ENCODE peak calls at places on chromosomes 2 and 18, in four cellular contexts. R is HCT116, D is GM12878, J is K562. N is an unnamed sample.
A peak's percentile ranks its signal among the peaks of the same experiment; 100 is the strongest.

GRCh38 chr2:213248637-213249036 is 35.6 kb upstream of the SPAG16 start:
- ATAC-seq in R (no peak), D (no peak), J (no peak), N (no peak)

GRCh38 chr2:207772844-207773205 is 3.1 kb upstream of the FZD5 start:
- ATAC-seq in R (no peak), D (no peak), J (no peak), N (no peak)

GRCh38 chr2:149733936-149734685 is 146.5 kb upstream of the MMADHC start:
- ATAC-seq in R (no peak), D (no peak), J (no peak), N (no peak)

GRCh38 chr2:176491172-176491904 is 222.1 kb downstream of the MTX2 start:
- ATAC-seq in R (no peak), D (peak; percentile 89), J (peak; percentile 84), N (peak; percentile 83)

GRCh38 chr2:151669585-151670081 is 64.6 kb downstream of the NEB start:
- ATAC-seq in R (no peak), D (no peak), J (peak; percentile 90), N (no peak)

GRCh38 chr2:135473567-135473966 is 57.5 kb downstream of the ZRANB3 start:
- ATAC-seq in R (peak; percentile 67), D (peak; percentile 86), J (peak; percentile 91), N (no peak)

GRCh38 chr2:68769586-68770270 is 35.1 kb downstream of the ARHGAP25 start:
- ATAC-seq in R (no peak), D (no peak), J (no peak), N (no peak)

GRCh38 chr2:236366049-236366387 is 101.8 kb upstream of the ASB18 start:
- ATAC-seq in R (no peak), D (peak; percentile 21), J (no peak), N (no peak)

GRCh38 chr2:10012963-10013461 is 30.3 kb upstream of the KLF11 start:
- ATAC-seq in R (peak; percentile 60), D (no peak), J (no peak), N (no peak)

GRCh38 chr18:23532848-23533247 is 29.5 kb downstream of the RMC1 start:
- ATAC-seq in R (no peak), D (no peak), J (no peak), N (peak; percentile 40)

GRCh38 chr2:25042321-25043240 is 705 bp downstream of the EFR3B start:
- ATAC-seq in R (peak; percentile 13), D (no peak), J (no peak), N (peak; percentile 32)

GRCh38 chr2:25041307-25041927 is 459 bp upstream of the EFR3B start:
- ATAC-seq in R (peak; percentile 51), D (peak; percentile 8), J (no peak), N (peak; percentile 8)

GRCh38 chr2:25044011-25044410 is 2.1 kb downstream of the EFR3B start:
- ATAC-seq in R (no peak), D (no peak), J (no peak), N (no peak)

GRCh38 chr2:25043241-25043867 is 1.5 kb downstream of the EFR3B start:
- ATAC-seq in R (no peak), D (no peak), J (no peak), N (no peak)

DNA sequence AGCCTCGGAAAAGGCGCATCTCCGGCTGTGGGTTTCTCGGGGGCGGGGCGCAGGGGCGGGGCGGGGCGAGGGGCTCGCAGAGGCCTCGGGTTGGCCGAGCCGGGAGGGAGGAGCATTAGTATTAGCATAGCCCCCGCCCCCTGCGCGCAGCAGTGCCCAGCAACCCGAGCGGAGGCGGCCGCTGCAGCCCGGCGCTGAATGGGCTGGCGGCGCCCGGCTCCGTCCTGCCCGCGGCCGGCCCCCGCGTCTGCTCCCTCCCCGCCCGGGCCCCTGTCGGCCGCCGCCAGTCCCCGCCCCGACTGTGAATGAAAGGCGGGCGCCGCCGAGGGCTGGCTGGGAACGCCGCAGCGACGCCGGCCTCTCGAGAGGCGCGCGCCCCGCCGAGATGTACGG is at the start of gene EFR3B:
- ATAC-seq in R (peak; percentile 98), D (peak; percentile 100), J (peak; percentile 100), N (peak; percentile 99)
- TF ChIP-seq POLR2AphosphoS5 in R (no peak), D (no peak), J (no peak), N (no peak)

DNA sequence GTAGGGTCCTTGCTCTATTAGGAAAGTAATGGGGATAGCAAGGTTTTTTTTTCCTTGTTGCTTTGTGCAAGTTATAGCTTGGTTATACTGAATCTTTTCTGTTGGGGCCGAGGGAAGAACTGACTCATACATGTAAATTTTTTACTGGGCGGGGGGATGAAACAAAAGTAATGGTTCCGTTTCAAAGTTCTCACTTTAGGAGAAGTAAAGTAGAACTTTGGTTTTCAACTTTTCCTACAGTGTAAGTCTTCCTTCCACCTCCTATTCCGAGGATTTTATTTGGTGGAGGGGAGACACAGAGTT is 1.1 kb downstream of the AFTPH start:
- ATAC-seq in R (no peak), D (peak; percentile 38), J (no peak), N (no peak)
- TF ChIP-seq POLR2AphosphoS5 in R (no peak), D (no peak), J (no peak), N (no peak)

DNA sequence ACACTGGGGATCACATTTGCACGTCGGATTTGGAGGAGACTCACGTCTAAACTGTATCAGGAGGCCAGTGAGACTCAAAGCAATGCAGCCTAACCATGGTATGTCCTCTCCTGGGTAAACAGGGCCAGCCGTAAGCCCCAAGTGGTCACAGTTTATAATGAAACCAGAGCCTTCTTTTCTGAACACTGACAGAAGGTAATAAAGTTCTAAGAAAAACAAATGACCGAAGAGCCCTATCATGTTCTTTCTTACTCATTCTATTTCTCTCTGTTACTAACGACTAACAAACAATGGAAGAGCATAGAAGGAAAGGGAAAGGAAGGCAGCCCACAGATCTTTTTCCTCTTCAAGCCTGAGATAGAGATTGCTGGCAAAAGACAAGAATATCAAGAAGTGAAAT is 796.8 kb upstream of the SOX11 start:
- ATAC-seq in R (no peak), D (no peak), J (no peak), N (no peak)
- TF ChIP-seq POLR2AphosphoS5 in R (no peak), D (no peak), J (no peak), N (no peak)

GRCh38 chr2:12824304-12824761 is 107.6 kb downstream of the TRIB2 start:
- ATAC-seq in R (peak; percentile 30), D (no peak), J (no peak), N (peak; percentile 23)
- TF ChIP-seq POLR2AphosphoS5 in R (no peak), D (no peak), J (no peak), N (no peak)

GRCh38 chr18:62396967-62397366 is 71.9 kb downstream of the TNFRSF11A start:
- ATAC-seq in R (no peak), D (no peak), J (no peak), N (no peak)

GRCh38 chr18:62394001-62394763 is 69.1 kb downstream of the TNFRSF11A start:
- ATAC-seq in R (no peak), D (no peak), J (no peak), N (no peak)

GRCh38 chr18:62399306-62399705 is 74.2 kb downstream of the TNFRSF11A start:
- ATAC-seq in R (peak; percentile 7), D (no peak), J (no peak), N (peak; percentile 53)

GRCh38 chr18:62398291-62398690 is 73.2 kb downstream of the TNFRSF11A start:
- ATAC-seq in R (no peak), D (no peak), J (no peak), N (no peak)

DNA sequence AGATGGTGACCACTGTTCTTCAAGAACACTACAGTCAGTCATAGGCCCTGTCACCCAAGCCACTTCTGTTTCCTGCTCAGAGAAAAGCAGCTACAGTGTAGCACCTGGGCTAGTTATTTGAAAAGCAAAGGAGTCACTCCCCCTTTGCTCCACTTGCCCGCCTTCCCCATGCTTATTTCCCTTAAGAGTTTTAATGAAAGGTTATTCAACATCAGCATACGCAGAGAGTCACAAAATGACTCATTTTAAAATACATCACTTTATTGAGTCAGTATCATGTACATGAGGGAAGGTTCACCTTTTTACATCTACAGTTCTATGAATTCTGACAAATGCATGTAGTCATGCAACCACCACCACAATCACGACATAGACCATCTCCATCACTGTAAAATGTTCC is 71.3 kb downstream of the TNFRSF11A start:
- ATAC-seq in R (no peak), D (no peak), J (no peak), N (no peak)
- TF ChIP-seq POLR2AphosphoS5 in R (no peak), D (no peak), J (no peak), N (no peak)

N was measured in gastroesophageal sphincter.